ENCODE peak calls at places on chromosome 13, in seven cellular contexts. O, P, Q, Z, I, T and R are unnamed samples.

GRCh38 chr13:50055454-50055853 is 40.2 kb downstream of the KCNRG start:
- DNase-seq in O (no peak), P (no peak), Q (no peak), Z (no peak), I (no peak), T (no peak), R (no peak)

GRCh38 chr13:50379584-50379983 is 364.3 kb downstream of the KCNRG start:
- DNase-seq in O (no peak), P (no peak), Q (no peak), Z (no peak), I (no peak), T (no peak), R (no peak)

GRCh38 chr13:77535448-77535847 is at the start of gene SCEL:
- DNase-seq in O (no peak), P (no peak), Q (no peak), Z (no peak), I (peak; percentile 8), T (no peak), R (no peak)

GRCh38 chr13:49869514-49869913 is 66.6 kb downstream of the SPRYD7 start:
- DNase-seq in O (no peak), P (no peak), Q (no peak), Z (peak; percentile 6), I (no peak), T (no peak), R (no peak)

GRCh38 chr13:107450426-107450825 is 764.9 kb downstream of the LIG4 start:
- DNase-seq in O (no peak), P (no peak), Q (no peak), Z (no peak), I (no peak), T (no peak), R (no peak)

GRCh38 chr13:23963947-23964346 is 66.6 kb upstream of the C1QTNF9B start:
- DNase-seq in O (no peak), P (no peak), Q (no peak), Z (no peak), I (no peak), T (no peak), R (no peak)

GRCh38 chr13:95704510-95704909 is 27.6 kb downstream of the DNAJC3 start:
- DNase-seq in O (no peak), P (no peak), Q (no peak), Z (no peak), I (no peak), T (no peak), R (no peak)

GRCh38 chr13:32851083-32852064 is 164.8 kb upstream of the KL start:
- DNase-seq in O (no peak), P (no peak), Q (no peak), Z (no peak), I (no peak), T (no peak), R (no peak)

GRCh38 chr13:107881362-107881761 is 334.0 kb downstream of the LIG4 start:
- DNase-seq in O (no peak), P (no peak), Q (no peak), Z (no peak), I (no peak), T (no peak), R (no peak)

GRCh38 chr13:80217614-80218456 is 123.1 kb downstream of the SPRY2 start:
- DNase-seq in O (no peak), P (no peak), Q (no peak), Z (no peak), I (no peak), T (no peak), R (no peak)

GRCh38 chr13:45941261-45941660 is 89.7 kb upstream of the SIAH3 start:
- DNase-seq in O (no peak), P (no peak), Q (no peak), Z (no peak), I (no peak), T (no peak), R (no peak)

GRCh38 chr13:109140054-109140776 is 510.8 kb downstream of the MYO16 start:
- DNase-seq in O (no peak), P (no peak), Q (no peak), Z (no peak), I (no peak), T (no peak), R (no peak)

GRCh38 chr13:73334459-73334858 is 275.7 kb downstream of the KLF5 start:
- DNase-seq in O (no peak), P (no peak), Q (no peak), Z (no peak), I (no peak), T (no peak), R (no peak)

GRCh38 chr13:111476197-111476596 is 155.8 kb downstream of the TEX29 start:
- DNase-seq in O (no peak), P (no peak), Q (no peak), Z (no peak), I (no peak), T (no peak), R (no peak)